ENCODE peak calls at places on chromosomes 11 and 22, in five cellular contexts. Y, C, N, A and S are unnamed samples.

GRCh38 chr11:17013548-17014320 is 480 bp downstream of the PLEKHA7 start:
- DNase-seq in Y (peak), C (no peak), N (no peak), A (no peak), S (no peak)

GRCh38 chr22:48824673-48825651 is 1002.7 kb downstream of the BRD1 start:
- DNase-seq in Y (no peak), C (no peak), N (no peak), A (no peak), S (no peak)

GRCh38 chr22:46044718-46045458 is 67.9 kb upstream of the WNT7B start:
- DNase-seq in Y (no peak), C (no peak), N (no peak), A (no peak), S (peak)

GRCh38 chr11:20360650-20361049 is 2.9 kb upstream of the HTATIP2 start:
- DNase-seq in Y (peak), C (no peak), N (peak), A (no peak), S (no peak)

GRCh38 chr11:68584097-68584496 is 100.2 kb upstream of the GAL start:
- DNase-seq in Y (peak), C (no peak), N (peak), A (peak), S (no peak)

GRCh38 chr11:119207300-119207570 is 1.1 kb downstream of the CBL start:
- DNase-seq in Y (no peak), C (no peak), N (no peak), A (no peak), S (no peak)

GRCh38 chr11:16853266-16853665 is 114.8 kb downstream of the C11orf58 start:
- DNase-seq in Y (no peak), C (no peak), N (no peak), A (no peak), S (no peak)

GRCh38 chr11:71078482-71078881 is 173.9 kb downstream of the SHANK2 start:
- DNase-seq in Y (no peak), C (no peak), N (no peak), A (no peak), S (no peak)

GRCh38 chr11:15816270-15816871 is 540.0 kb downstream of the SOX6 start:
- DNase-seq in Y (no peak), C (no peak), N (peak), A (no peak), S (no peak)

GRCh38 chr22:46042786-46043185 is 65.8 kb upstream of the WNT7B start:
- DNase-seq in Y (no peak), C (no peak), N (peak), A (no peak), S (peak)

DNA sequence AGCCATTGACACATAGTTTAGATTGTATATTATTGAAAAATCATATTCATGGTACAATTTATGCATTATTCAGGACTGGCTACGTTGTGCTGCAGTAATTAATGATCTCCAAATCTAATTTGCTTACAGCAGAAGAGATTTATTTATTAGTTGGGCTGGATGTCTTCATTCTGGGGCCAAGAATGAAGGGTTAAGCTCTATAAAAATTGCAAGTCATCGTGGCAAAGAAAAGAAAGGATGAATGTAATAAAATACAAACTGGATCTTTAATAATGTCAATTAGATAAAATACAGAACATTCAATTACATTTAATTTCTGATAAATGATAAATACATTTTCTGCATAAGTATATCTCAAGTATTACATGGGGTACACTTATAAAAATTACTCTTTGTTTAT is 151.8 kb upstream of the ANO5 start:
- DNase-seq in Y (no peak), C (no peak), N (no peak), A (no peak), S (no peak)
- TF ChIP-seq CTCF in Y (no peak), C (no peak), N (no peak), A (no peak), S (no peak)

GRCh38 chr22:38786631-38787030 is 7.3 kb downstream of the DNAL4 start:
- DNase-seq in Y (no peak), C (no peak), N (no peak), A (no peak), S (no peak)
- TF ChIP-seq CTCF in Y (no peak), C (no peak), N (no peak), A (no peak), S (no peak)

DNA sequence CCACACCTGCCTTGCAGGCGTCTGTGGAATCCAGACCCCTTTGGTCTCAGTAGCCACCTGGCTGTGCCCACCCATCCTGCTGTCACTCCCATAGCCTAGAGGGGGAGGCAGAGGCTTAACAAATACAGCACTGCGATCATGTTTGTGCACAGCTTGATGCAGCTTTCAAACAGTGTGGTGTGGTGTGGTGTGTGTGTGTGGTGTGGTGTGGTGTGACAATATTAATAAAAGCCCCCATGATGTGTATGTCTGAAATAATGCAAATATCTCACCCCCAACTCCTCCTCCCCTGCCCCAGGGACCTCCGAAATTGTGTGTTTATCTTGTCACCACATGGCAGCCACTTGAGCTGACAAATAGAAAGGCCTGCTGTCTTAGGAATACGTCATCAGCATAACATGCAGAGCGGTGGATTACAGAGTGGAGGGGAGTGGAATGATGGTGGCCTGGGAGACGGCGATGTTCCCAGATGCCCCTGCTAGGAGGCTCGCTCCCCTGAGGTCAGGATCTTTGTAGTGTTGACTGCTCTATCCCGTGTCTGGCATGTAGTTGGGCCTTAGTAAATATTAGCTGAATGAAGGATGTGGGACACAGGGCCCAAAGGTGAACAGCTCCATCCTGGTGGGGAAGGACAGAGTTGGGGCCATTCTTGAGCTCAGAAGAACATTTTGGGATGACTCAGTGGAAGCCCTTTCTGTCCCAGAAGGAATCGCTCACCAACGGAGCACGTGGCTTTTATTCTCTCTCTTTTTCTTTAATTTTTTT is 2.8 kb downstream of the PDXP start:
- DNase-seq in Y (peak), C (peak), N (peak), A (no peak), S (no peak)
- TF ChIP-seq CTCF in Y (peak), C (peak), N (peak), A (peak), S (no peak)

DNA sequence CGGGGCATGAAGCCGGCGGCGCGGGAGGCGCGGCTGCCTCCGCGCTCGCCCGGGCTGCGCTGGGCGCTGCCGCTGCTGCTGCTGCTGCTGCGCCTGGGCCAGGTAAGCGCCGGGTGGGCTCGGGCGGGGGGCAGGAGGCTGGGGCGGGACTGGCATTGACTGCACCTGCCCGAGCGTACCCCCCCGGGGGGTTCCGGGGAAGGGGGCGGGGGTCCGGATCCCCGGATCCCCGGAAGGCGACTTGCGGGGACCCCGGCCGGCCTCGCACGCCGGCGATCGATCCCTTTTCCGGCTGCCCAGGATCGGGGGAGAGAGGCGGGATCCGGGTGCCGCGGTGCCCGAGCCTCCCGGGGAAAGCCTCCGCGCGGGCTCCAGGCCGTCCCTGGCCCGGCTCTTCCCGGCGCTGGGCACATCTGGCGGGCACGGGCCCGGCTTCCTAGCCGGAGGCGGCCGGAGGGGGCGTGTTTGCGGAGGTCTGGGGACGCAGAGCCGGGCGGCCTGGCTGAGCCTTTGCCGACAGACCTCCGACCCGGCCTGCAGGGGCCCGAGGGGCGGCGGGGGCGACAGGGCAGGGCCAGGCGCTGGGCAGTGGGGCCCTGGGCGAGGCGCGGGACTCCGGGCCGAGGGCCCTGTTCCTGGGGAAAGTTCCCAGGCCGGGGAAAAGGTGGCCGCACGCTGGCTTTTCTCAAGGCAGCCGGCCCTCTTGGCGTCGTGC is 705 bp downstream of the PTPRJ start:
- DNase-seq in Y (no peak), C (peak), N (peak), A (peak), S (no peak)
- TF ChIP-seq CTCF in Y (no peak), C (no peak), N (peak), A (no peak), S (no peak)

GRCh38 chr11:67237574-67237973 is 28.7 kb upstream of the GRK2 start:
- DNase-seq in Y (no peak), C (no peak), N (no peak), A (no peak), S (no peak)

GRCh38 chr11:67238894-67239794 is 27.1 kb upstream of the GRK2 start:
- DNase-seq in Y (no peak), C (no peak), N (peak), A (no peak), S (no peak)

GRCh38 chr11:67242548-67242947 is 23.7 kb upstream of the GRK2 start:
- DNase-seq in Y (no peak), C (no peak), N (no peak), A (no peak), S (no peak)

GRCh38 chr11:67240575-67241389 is 25.5 kb upstream of the GRK2 start:
- DNase-seq in Y (peak), C (peak), N (peak), A (peak), S (peak)

GRCh38 chr11:67239795-67240574 is 26.3 kb upstream of the GRK2 start:
- DNase-seq in Y (peak), C (peak), N (peak), A (peak), S (peak)
- TF ChIP-seq CTCF in Y (peak), C (no peak), N (no peak), A (no peak), S (no peak)

GRCh38 chr22:40856513-40857308 is at the start of the genes ST13 and XPNPEP3:
- DNase-seq in Y (peak), C (peak), N (peak), A (peak), S (peak)
- TF ChIP-seq CTCF in Y (peak), C (no peak), N (peak), A (no peak), S (no peak)

DNA sequence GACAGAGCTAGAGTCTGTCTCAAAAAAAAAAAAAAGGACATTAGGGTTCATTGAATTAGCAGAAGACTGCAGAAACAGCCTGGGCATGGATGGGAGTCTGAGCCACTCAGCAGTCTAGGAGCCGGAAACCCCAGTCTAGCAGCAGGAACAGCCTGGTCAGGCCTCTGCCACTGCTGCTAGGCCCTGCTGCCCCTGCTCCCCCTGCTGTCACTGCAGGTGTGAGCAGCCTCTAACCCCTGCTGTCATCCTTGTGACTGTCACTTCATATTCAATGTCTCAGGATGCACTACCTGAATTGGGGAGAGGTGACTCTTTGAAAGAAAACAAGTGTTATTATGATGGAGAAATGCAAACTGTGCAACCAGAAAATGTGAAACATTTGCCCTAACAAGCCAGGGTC is 7.0 kb upstream of the DDX17 start:
- DNase-seq in Y (peak), C (no peak), N (no peak), A (peak), S (no peak)
- TF ChIP-seq CTCF in Y (peak), C (no peak), N (no peak), A (no peak), S (no peak)

GRCh38 chr22:31399211-31400022 is at the start of gene DRG1:
- DNase-seq in Y (peak), C (peak), N (peak), A (peak), S (peak)
- TF ChIP-seq CTCF in Y (peak), C (no peak), N (no peak), A (no peak), S (no peak)

GRCh38 chr11:11786771-11787170 is 55.0 kb upstream of the USP47 start:
- DNase-seq in Y (no peak), C (no peak), N (peak), A (no peak), S (no peak)

GRCh38 chr11:11789735-11790369 is 51.9 kb upstream of the USP47 start:
- DNase-seq in Y (no peak), C (no peak), N (peak), A (no peak), S (no peak)

GRCh38 chr11:11786234-11786633 is 55.5 kb upstream of the USP47 start:
- DNase-seq in Y (no peak), C (no peak), N (no peak), A (no peak), S (no peak)

GRCh38 chr11:11788067-11788710 is 53.6 kb upstream of the USP47 start:
- DNase-seq in Y (no peak), C (no peak), N (no peak), A (no peak), S (no peak)

GRCh38 chr11:11787305-11788066 is 54.3 kb upstream of the USP47 start:
- DNase-seq in Y (peak), C (peak), N (peak), A (peak), S (peak)
- TF ChIP-seq CTCF in Y (peak), C (peak), N (peak), A (peak), S (peak)

DNA sequence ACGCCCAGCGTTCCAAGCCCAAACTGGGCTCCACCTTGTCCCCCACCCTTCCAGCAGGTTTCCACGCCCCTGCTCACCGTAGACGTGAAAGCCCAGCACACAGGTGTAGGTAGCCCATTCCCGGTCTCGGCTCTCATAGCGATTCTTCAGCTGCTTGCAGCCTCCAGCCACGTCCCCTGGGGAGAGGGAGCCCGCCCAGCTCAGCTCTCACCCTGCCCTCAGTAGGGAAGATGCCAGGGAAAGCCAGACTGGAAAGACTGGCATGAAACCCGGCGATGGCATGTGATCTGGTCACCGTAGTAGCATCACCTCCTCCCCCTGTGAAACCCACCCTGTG is 1.4 kb upstream of the MTA2 start:
- DNase-seq in Y (no peak), C (no peak), N (no peak), A (no peak), S (no peak)
- TF ChIP-seq CTCF in Y (no peak), C (no peak), N (no peak), A (no peak), S (no peak)